ENCODE peak calls at places on chromosomes 7 and 10, in six cellular contexts. B, R, D, C, V and H are unnamed samples.

GRCh38 chr7:102167254-102167653 is 119.4 kb upstream of the SH2B2 start:
- DNase-seq in V (no peak), B (no peak), C (no peak), D (peak; percentile 73), R (no peak), H (no peak)

GRCh38 chr7:28272461-28272877 is 91.9 kb upstream of the JAZF1 start:
- DNase-seq in B (peak; percentile 38), C (peak; percentile 76), V (no peak), R (no peak), D (no peak), H (no peak)

GRCh38 chr7:147015999-147016398 is 899.4 kb downstream of the CNTNAP2 start:
- DNase-seq in B (no peak), C (no peak), V (no peak), R (no peak), D (no peak), H (no peak)

GRCh38 chr7:33854178-33854577 is 51.2 kb upstream of the BMPER start:
- DNase-seq in B (no peak), C (no peak), D (no peak), V (no peak), R (no peak), H (no peak)

GRCh38 chr10:78375854-78376785 is 342.5 kb downstream of the RPS24 start:
- DNase-seq in D (no peak), B (no peak), V (no peak), R (no peak), C (no peak), H (no peak)

GRCh38 chr10:112585960-112586359 is 138.9 kb downstream of the VTI1A start:
- DNase-seq in D (no peak), B (no peak), R (no peak), C (no peak), V (no peak), H (no peak)

GRCh38 chr10:44325157-44325556 is 59.7 kb downstream of the CXCL12 start:
- DNase-seq in C (no peak), D (no peak), R (no peak), B (no peak), V (peak; percentile 48), H (no peak)

GRCh38 chr10:20085115-20085514 is 268.9 kb downstream of the PLXDC2 start:
- DNase-seq in D (no peak), R (no peak), V (no peak), B (no peak), C (no peak), H (no peak)

GRCh38 chr7:136566491-136566890 is 302.0 kb upstream of the CHRM2 start:
- DNase-seq in V (no peak), B (no peak), R (no peak), C (no peak), D (no peak), H (no peak)

GRCh38 chr10:22259280-22259679 is 41.5 kb upstream of the EBLN1 start:
- DNase-seq in D (no peak), V (no peak), C (no peak), B (no peak), R (no peak), H (no peak)

GRCh38 chr7:150936018-150936417 is 42.1 kb downstream of the KCNH2 start:
- DNase-seq in D (no peak), B (no peak), C (no peak), V (no peak), R (no peak), H (no peak)

GRCh38 chr7:1922071-1922869 is 252.2 kb downstream of the ELFN1 start:
- DNase-seq in C (no peak), V (no peak), D (peak; percentile 35), R (no peak), B (no peak), H (no peak)

GRCh38 chr10:113616244-113617074 is 47.4 kb downstream of the NRAP start:
- DNase-seq in D (no peak), V (no peak), B (no peak), R (no peak), C (peak; percentile 54), H (no peak)

GRCh38 chr7:128427289-128427891 is 17.6 kb upstream of the IMPDH1 start:
- DNase-seq in D (no peak), V (no peak), C (peak; percentile 78), R (no peak), B (no peak), H (no peak)

GRCh38 chr10:68550747-68551411 is 9.3 kb upstream of the TET1 start:
- DNase-seq in R (peak; percentile 11), C (peak; percentile 92), V (peak; percentile 44), D (no peak), B (peak; percentile 40), H (peak; percentile 59)

GRCh38 chr10:131496351-131497052 is 185.0 kb upstream of the TCERG1L start:
- DNase-seq in V (no peak), R (no peak), D (no peak), B (no peak), C (no peak), H (no peak)

GRCh38 chr7:29375641-29376562 is 181.3 kb downstream of the CHN2 start:
- DNase-seq in D (no peak), V (no peak), R (no peak), B (no peak), C (peak; percentile 99), H (no peak)

GRCh38 chr7:15753834-15754600 is 67.5 kb upstream of the MEOX2 start:
- DNase-seq in B (no peak), D (no peak), C (no peak), R (no peak), V (no peak), H (no peak)

GRCh38 chr7:27745064-27745583 is 5.2 kb downstream of the TAX1BP1 start:
- DNase-seq in R (no peak), D (no peak), V (no peak), B (no peak), C (peak; percentile 72), H (no peak)

GRCh38 chr10:127612-128432 is 7.4 kb upstream of the ZMYND11 start:
- DNase-seq in B (peak; percentile 36), V (no peak), R (peak; percentile 10), C (no peak), D (no peak), H (no peak)

GRCh38 chr7:665751-666453 is 60.6 kb upstream of the DNAAF5 start:
- DNase-seq in B (no peak), C (no peak), R (no peak), D (no peak), V (no peak), H (peak; percentile 73)

GRCh38 chr10:17847586-17848296 is 38.6 kb downstream of the MRC1 start:
- DNase-seq in B (no peak), R (no peak), V (no peak), C (peak; percentile 59), D (no peak), H (no peak)

GRCh38 chr10:26524161-26524831 is 86.2 kb downstream of the APBB1IP start:
- DNase-seq in D (no peak), B (no peak), V (no peak), C (no peak), R (no peak), H (no peak)

GRCh38 chr7:1325246-1325645 is 92.6 kb downstream of the UNCX start:
- DNase-seq in R (no peak), D (no peak), C (no peak), V (no peak), B (no peak), H (no peak)

GRCh38 chr7:108331971-108332370 is 124.3 kb downstream of the NRCAM start:
- DNase-seq in V (no peak), R (no peak), B (no peak), D (no peak), C (no peak), H (no peak)

GRCh38 chr10:84179059-84179710 is 5.6 kb downstream of the GPR15LG start:
- DNase-seq in D (no peak), R (peak; percentile 21), C (peak; percentile 46), V (no peak), B (no peak), H (no peak)

GRCh38 chr10:92691591-92692084 is 1.9 kb downstream of the HHEX start:
- DNase-seq in R (no peak), V (peak; percentile 61), B (peak; percentile 29), D (peak; percentile 73), C (no peak), H (no peak)

GRCh38 chr7:70678621-70679251 is 453.2 kb upstream of the GALNT17 start:
- DNase-seq in V (no peak), R (no peak), C (no peak), D (no peak), B (no peak), H (no peak)
- H3K36me3 ChIP-seq in V (no peaks in the 10 kb centered on the region), R (no peaks in the 10 kb centered on the region), C (no peaks in the 10 kb centered on the region), D (no peaks in the 10 kb centered on the region), B (no peaks in the 10 kb centered on the region), H (no peaks in the 10 kb centered on the region)

GRCh38 chr7:87852306-87852705 is 23.9 kb downstream of the SLC25A40 start:
- DNase-seq in V (no peak), D (no peak), C (no peak), B (no peak), R (no peak), H (no peak)

GRCh38 chr7:87853237-87853864 is 22.8 kb downstream of the SLC25A40 start:
- DNase-seq in V (no peak), R (no peak), C (no peak), B (no peak), D (no peak), H (no peak)

DNA sequence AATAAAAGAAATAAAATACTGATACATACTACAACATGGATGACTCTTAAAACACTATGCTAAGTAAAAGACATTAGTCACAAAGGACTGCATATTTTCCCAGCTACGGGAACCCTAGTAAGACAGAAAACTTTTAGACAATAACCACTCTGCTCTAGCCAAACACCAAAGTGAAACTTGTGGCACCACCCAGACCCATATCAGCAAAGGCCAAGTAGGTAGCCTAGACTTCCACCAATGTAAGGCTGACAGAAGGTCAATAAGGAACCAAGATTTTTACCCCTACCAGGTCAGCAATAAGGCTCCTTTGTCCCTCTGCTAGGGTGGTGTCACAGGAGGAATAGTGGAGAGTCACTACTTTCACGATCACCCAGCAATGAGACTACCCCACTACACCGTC is 24.9 kb downstream of the SLC25A40 start:
- DNase-seq in B (no peak), V (no peak), D (no peak), R (no peak), C (no peak), H (no peak)
- H3K36me3 ChIP-seq in B (peaks cover 6% of the 10 kb centered on the region), V (peaks cover 5% of the 10 kb centered on the region), D (no peaks in the 10 kb centered on the region), R (no peaks in the 10 kb centered on the region), C (peaks cover 34% of the 10 kb centered on the region), H (peaks cover 2% of the 10 kb centered on the region)

GRCh38 chr10:7755103-7755502 is 32.7 kb downstream of the KIN start:
- DNase-seq in B (no peak), C (no peak), D (no peak), V (no peak), R (no peak), H (no peak)
- H3K36me3 ChIP-seq in B (peaks cover 17% of the 10 kb centered on the region), C (peaks cover 55% of the 10 kb centered on the region), D (peaks cover 15% of the 10 kb centered on the region), V (peaks cover 20% of the 10 kb centered on the region), R (peaks cover 31% of the 10 kb centered on the region), H (peaks cover 2% of the 10 kb centered on the region)

DNA sequence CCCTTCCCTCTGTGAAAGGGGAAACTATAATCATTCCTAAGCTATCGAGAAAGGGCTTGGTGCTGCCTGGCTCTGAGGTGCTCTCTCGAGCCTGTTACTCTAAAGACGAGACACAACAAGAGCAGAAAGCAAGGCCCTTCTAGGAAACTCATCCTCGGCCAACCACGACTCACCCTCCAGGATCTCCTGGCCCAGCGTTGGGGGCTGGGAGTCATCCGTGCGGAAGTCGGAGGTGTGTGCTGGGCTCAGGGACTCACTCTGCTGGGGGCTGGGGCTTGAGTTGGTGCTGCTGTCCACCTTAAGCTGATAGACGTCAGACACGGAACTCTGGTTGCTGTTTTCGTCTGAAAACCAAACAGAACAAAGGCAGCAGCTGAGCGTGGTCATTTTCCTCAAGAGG is 17.6 kb upstream of the BAZ1B start:
- DNase-seq in D (no peak), C (no peak), R (no peak), B (no peak), V (no peak), H (no peak)
- H3K36me3 ChIP-seq in D (peaks cover 8% of the 10 kb centered on the region), C (peaks cover 63% of the 10 kb centered on the region), R (peaks cover 52% of the 10 kb centered on the region), B (peaks cover 58% of the 10 kb centered on the region), V (peaks cover 53% of the 10 kb centered on the region), H (peaks cover 23% of the 10 kb centered on the region)

GRCh38 chr7:66732439-66732838 is 8.1 kb upstream of the RABGEF1 start:
- DNase-seq in B (no peak), V (no peak), D (no peak), C (no peak), R (no peak), H (no peak)
- H3K36me3 ChIP-seq in B (no peaks in the 10 kb centered on the region), V (peaks cover 3% of the 10 kb centered on the region), D (no peaks in the 10 kb centered on the region), C (no peaks in the 10 kb centered on the region), R (no peaks in the 10 kb centered on the region), H (no peaks in the 10 kb centered on the region)